ENCODE peak calls at places on chromosomes 5 and 9, in nine cellular contexts. A is right atrium auricular region, N is keratinocyte, C is SJSA1, J is mesenchymal stem cell, Q is tibial artery, U is tibial nerve, L is K562, I is endothelial cell of umbilical vein. F is an unnamed sample.
A peak's percentile ranks its signal among the peaks of the same experiment; 100 is the strongest.

GRCh38 chr5:1859099-1859498 is 23.6 kb downstream of the IRX4 start:
- DNase-seq in A (no peak), N (no peak), C (no peak), J (no peak), Q (no peak), U (no peak), L (no peak), I (no peak), F (no peak)

GRCh38 chr5:151208481-151208914 is 15.4 kb downstream of the CCDC69 start:
- DNase-seq in A (peak; percentile 67), N (no peak), C (no peak), J (no peak), Q (peak; percentile 54), U (no peak), L (no peak), I (no peak), F (no peak)

GRCh38 chr9:133604214-133604613 is 5.0 kb downstream of the FAM163B start:
- DNase-seq in A (no peak), N (no peak), C (no peak), J (no peak), Q (no peak), U (no peak), L (no peak), I (no peak), F (no peak)

GRCh38 chr5:2130361-2130760 is 247.6 kb upstream of the IRX4 start:
- DNase-seq in A (peak; percentile 52), N (no peak), C (no peak), J (no peak), Q (no peak), U (no peak), L (no peak), I (no peak), F (no peak)

GRCh38 chr5:7801898-7802614 is 48.9 kb downstream of the CFAP90 start:
- DNase-seq in A (no peak), N (no peak), C (no peak), J (no peak), Q (no peak), U (no peak), L (no peak), I (no peak), F (no peak)

GRCh38 chr5:143812085-143812705 is at the start of gene HMHB1:
- DNase-seq in A (no peak), N (no peak), C (no peak), J (no peak), Q (no peak), U (no peak), L (no peak), I (no peak), F (no peak)

GRCh38 chr5:107887587-107887986 is 216.8 kb upstream of the EFNA5 start:
- DNase-seq in A (no peak), N (no peak), C (no peak), J (no peak), Q (no peak), U (no peak), L (no peak), I (peak; percentile 8), F (no peak)

GRCh38 chr5:83450183-83450839 is 21.2 kb upstream of the VCAN start:
- DNase-seq in A (no peak), N (no peak), C (peak; percentile 12), J (no peak), Q (no peak), U (no peak), L (no peak), I (peak; percentile 36), F (no peak)

GRCh38 chr5:83549681-83550080 is 78.1 kb downstream of the VCAN start:
- DNase-seq in A (no peak), N (no peak), C (no peak), J (peak; percentile 55), Q (no peak), U (no peak), L (no peak), I (no peak), F (no peak)

GRCh38 chr9:123955637-123956036 is 25.7 kb upstream of the DENND1A start:
- DNase-seq in A (no peak), N (no peak), C (no peak), J (no peak), Q (no peak), U (no peak), L (no peak), I (no peak), F (no peak)

GRCh38 chr5:8993031-8993430 is 552.8 kb downstream of the SEMA5A start:
- DNase-seq in A (no peak), N (no peak), C (no peak), J (peak; percentile 28), Q (no peak), U (no peak), L (peak; percentile 23), I (no peak), F (no peak)

GRCh38 chr5:76250463-76250862 is 152.6 kb upstream of the IQGAP2 start:
- DNase-seq in A (no peak), N (no peak), C (no peak), J (no peak), Q (no peak), U (no peak), L (no peak), I (no peak), F (no peak)

GRCh38 chr5:16585028-16585667 is 31.6 kb downstream of the RETREG1 start:
- DNase-seq in A (peak; percentile 9), N (no peak), C (no peak), J (no peak), Q (no peak), U (no peak), L (peak; percentile 54), I (no peak), F (no peak)

GRCh38 chr5:170296935-170297588 is 515 bp downstream of the LCP2 start:
- DNase-seq in A (no peak), N (no peak), C (no peak), J (no peak), Q (no peak), U (no peak), L (peak; percentile 14), I (no peak), F (no peak)

GRCh38 chr9:34457266-34458012 is 931 bp downstream of the FAM219A start:
- DNase-seq in A (peak; percentile 86), N (no peak), C (peak; percentile 56), J (peak; percentile 87), Q (peak; percentile 67), U (peak; percentile 43), L (peak; percentile 24), I (peak; percentile 81), F (no peak)

GRCh38 chr9:108652851-108653250 is 202.9 kb downstream of the ACTL7B start:
- DNase-seq in A (no peak), N (no peak), C (no peak), J (no peak), Q (no peak), U (no peak), L (no peak), I (no peak), F (no peak)

GRCh38 chr9:89595646-89596045 is 9.2 kb upstream of the GADD45G start:
- DNase-seq in A (peak; percentile 28), N (no peak), C (no peak), J (no peak), Q (no peak), U (no peak), L (no peak), I (no peak), F (no peak)

GRCh38 chr9:17906841-17907779 is 328.2 kb downstream of the SH3GL2 start:
- DNase-seq in A (no peak), N (no peak), C (no peak), J (no peak), Q (no peak), U (no peak), L (no peak), I (no peak), F (no peak)
- H3K27ac ChIP-seq in A (no peak overlapping the region), N (no peak overlapping the region), C (no peak overlapping the region), J (no peak overlapping the region), Q (peak overlapping the region; percentile 82), U (no peak overlapping the region), L (no peak overlapping the region), I (no peak overlapping the region), F (peak overlapping the region; percentile 77)

DNA sequence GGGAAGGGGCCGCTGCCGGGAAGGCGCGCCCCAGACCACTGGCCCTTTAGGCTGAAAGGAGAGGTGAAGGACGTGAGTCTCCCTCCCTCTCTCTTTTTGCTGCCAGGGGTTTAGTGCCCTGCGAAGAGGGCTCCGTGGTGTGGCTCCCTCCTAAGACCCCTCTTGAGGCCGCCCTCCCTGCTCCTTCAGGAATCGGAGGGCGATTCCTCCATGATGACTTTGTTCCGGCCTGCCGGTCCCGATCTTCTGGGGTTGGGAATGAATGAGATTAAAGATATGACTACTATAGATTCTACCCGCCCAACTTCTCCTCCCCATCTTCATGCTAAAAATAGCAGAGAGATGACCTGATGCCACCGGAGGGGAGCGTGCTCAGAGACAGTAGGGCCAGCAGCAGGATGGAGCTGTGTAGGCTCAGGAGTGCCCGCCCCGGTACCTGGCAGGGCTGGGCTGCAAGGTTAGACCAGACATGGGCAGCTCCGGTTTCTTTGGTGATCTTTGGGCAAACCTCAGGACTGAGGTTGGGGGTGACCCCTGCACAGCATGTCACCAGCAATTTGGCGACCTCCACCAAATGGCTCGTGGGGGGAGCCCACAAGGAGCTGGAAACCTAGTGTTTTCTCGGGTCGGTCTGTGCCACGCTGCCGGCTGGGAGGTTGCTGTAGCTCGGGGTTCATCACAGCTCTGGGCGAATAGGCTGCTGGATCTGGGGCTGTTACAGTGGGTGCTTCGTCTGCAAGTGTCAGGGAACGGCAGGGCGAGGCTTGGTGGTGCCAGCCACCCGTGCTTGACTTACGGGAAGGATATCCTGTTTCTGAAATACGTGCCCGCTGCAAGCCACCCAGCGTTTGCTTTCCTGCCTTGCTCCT is 1.7 kb downstream of the OLFM1 start:
- DNase-seq in A (no peak), N (no peak), C (no peak), J (no peak), Q (no peak), U (no peak), L (no peak), I (no peak), F (no peak)
- H3K4me3 ChIP-seq in A (peak overlapping the region; percentile 35), N (no peak overlapping the region), C (peak overlapping the region; percentile 47), J (no peak overlapping the region), Q (peak overlapping the region; percentile 44), U (peak overlapping the region; percentile 38), L (no peak overlapping the region), I (no peak overlapping the region), F (peak overlapping the region; percentile 50)

DNA sequence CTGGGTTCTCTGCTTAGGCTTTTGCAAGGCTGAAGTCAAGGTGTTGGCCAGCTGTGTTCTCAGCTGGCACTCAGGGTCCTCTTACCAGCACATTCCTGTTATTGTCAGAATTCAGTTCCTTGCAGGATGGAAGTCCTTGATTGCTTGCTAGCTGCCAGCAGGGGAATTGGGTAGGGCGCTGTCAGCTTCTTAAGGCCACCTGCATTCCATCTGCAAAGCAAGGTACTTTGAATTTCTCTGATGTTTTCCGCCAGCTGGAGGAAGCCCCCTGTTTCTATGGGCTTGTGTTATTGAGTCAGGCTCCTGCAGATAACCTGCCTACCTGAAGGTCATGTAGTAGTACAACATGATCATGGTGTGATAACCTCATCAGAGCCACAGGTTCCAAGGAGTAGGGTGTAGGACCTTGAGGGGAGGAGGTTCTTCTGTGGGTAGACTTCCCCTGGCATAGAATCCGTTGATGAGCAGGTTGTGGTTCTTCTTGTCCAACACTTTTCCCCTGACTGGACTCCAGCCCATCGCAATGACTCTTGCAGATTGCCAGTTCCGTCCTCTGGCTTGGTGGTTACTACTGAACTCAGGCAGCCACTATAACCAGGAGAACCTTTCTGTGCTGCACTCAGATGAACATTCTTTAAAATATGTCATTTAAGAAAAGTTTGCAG is 6.8 kb downstream of the TENT4A start:
- DNase-seq in A (peak; percentile 55), N (no peak), C (no peak), J (no peak), Q (no peak), U (no peak), L (no peak), I (no peak), F (no peak)
- H3K4me1 ChIP-seq in A (no peaks in the 10 kb centered on the region), N (peaks cover 9% of the 10 kb centered on the region), C (peaks cover 28% of the 10 kb centered on the region), J (peaks cover 38% of the 10 kb centered on the region), Q (peaks cover 62% of the 10 kb centered on the region), U (no peaks in the 10 kb centered on the region), L (peaks cover 23% of the 10 kb centered on the region), I (peaks cover 39% of the 10 kb centered on the region), F (peaks cover 77% of the 10 kb centered on the region)

GRCh38 chr9:127923771-127924170 is 6.8 kb downstream of the PIP5KL1 start:
- DNase-seq in A (no peak), N (no peak), C (peak; percentile 64), J (peak; percentile 90), Q (no peak), U (no peak), L (no peak), I (no peak), F (no peak)
- H3K27ac ChIP-seq in A (no peak overlapping the region), N (no peak overlapping the region), C (peak overlapping the region; percentile 60), J (no peak overlapping the region), Q (no peak overlapping the region), U (no peak overlapping the region), L (no peak overlapping the region), I (no peak overlapping the region), F (no peak overlapping the region)

F was measured in esophagus squamous epithelium.